ENCODE peak calls at places on chromosomes 11 and 22, in ten cellular contexts. One of them, this sample, is unnamed.

GRCh38 chr11:22898036-22898435 is 37.8 kb upstream of the CCDC179 start:
- DNase-seq in NCI-H2029: no peak
- DNase-seq in mesenteric fat pad: no peak
- DNase-seq in thoracic aorta: no peak
- DNase-seq in NCI-H446: no peak
- DNase-seq in activated T-cell treated with anti-CD3 and anti-CD28 coated beads, Interleukin-2, amount 50 U/mL, for 4 hours: no peak
- DNase-seq in activated naive CD8-positive, alpha-beta T cell treated with anti-CD3 and anti-CD28 coated beads, Interleukin-2, amount 10 ng/mL, durations not matched to agents 7 days and 5 days: no peak
- DNase-seq in renal cortical epithelial cell: no peak
- DNase-seq in activated CD8-positive, alpha-beta memory T cell treated with anti-CD3 and anti-CD28 coated beads for 4 hours: no peak
- DNase-seq in Jurkat, Clone E6-1: no peak
- DNase-seq in this sample: no peak

GRCh38 chr11:13970986-13971385 is 8.5 kb downstream of the SPON1 start:
- DNase-seq in NCI-H2029: peak; percentile 56
- DNase-seq in mesenteric fat pad: no peak
- DNase-seq in thoracic aorta: no peak
- DNase-seq in NCI-H446: no peak
- DNase-seq in activated T-cell treated with anti-CD3 and anti-CD28 coated beads, Interleukin-2, amount 50 U/mL, for 4 hours: no peak
- DNase-seq in activated naive CD8-positive, alpha-beta T cell treated with anti-CD3 and anti-CD28 coated beads, Interleukin-2, amount 10 ng/mL, durations not matched to agents 7 days and 5 days: no peak
- DNase-seq in renal cortical epithelial cell: peak; percentile 57
- DNase-seq in activated CD8-positive, alpha-beta memory T cell treated with anti-CD3 and anti-CD28 coated beads for 4 hours: no peak
- DNase-seq in Jurkat, Clone E6-1: no peak
- DNase-seq in this sample: no peak

GRCh38 chr22:40583058-40583741 is 53.3 kb downstream of the MRTFA start:
- DNase-seq in NCI-H2029: no peak
- DNase-seq in mesenteric fat pad: no peak
- DNase-seq in thoracic aorta: no peak
- DNase-seq in NCI-H446: no peak
- DNase-seq in activated T-cell treated with anti-CD3 and anti-CD28 coated beads, Interleukin-2, amount 50 U/mL, for 4 hours: no peak
- DNase-seq in activated naive CD8-positive, alpha-beta T cell treated with anti-CD3 and anti-CD28 coated beads, Interleukin-2, amount 10 ng/mL, durations not matched to agents 7 days and 5 days: no peak
- DNase-seq in renal cortical epithelial cell: no peak
- DNase-seq in activated CD8-positive, alpha-beta memory T cell treated with anti-CD3 and anti-CD28 coated beads for 4 hours: no peak
- DNase-seq in Jurkat, Clone E6-1: no peak
- DNase-seq in this sample: no peak

GRCh38 chr11:128848815-128849455 is 18.2 kb downstream of the KCNJ1 start:
- DNase-seq in NCI-H2029: no peak
- DNase-seq in mesenteric fat pad: no peak
- DNase-seq in thoracic aorta: no peak
- DNase-seq in NCI-H446: no peak
- DNase-seq in activated T-cell treated with anti-CD3 and anti-CD28 coated beads, Interleukin-2, amount 50 U/mL, for 4 hours: peak; percentile 59
- DNase-seq in activated naive CD8-positive, alpha-beta T cell treated with anti-CD3 and anti-CD28 coated beads, Interleukin-2, amount 10 ng/mL, durations not matched to agents 7 days and 5 days: peak; percentile 76
- DNase-seq in renal cortical epithelial cell: no peak
- DNase-seq in activated CD8-positive, alpha-beta memory T cell treated with anti-CD3 and anti-CD28 coated beads for 4 hours: peak; percentile 16
- DNase-seq in Jurkat, Clone E6-1: no peak
- DNase-seq in this sample: peak; percentile 26

GRCh38 chr22:25827415-25827814 is 85.4 kb downstream of the MYO18B start:
- DNase-seq in NCI-H2029: no peak
- DNase-seq in mesenteric fat pad: no peak
- DNase-seq in thoracic aorta: no peak
- DNase-seq in NCI-H446: no peak
- DNase-seq in activated T-cell treated with anti-CD3 and anti-CD28 coated beads, Interleukin-2, amount 50 U/mL, for 4 hours: no peak
- DNase-seq in activated naive CD8-positive, alpha-beta T cell treated with anti-CD3 and anti-CD28 coated beads, Interleukin-2, amount 10 ng/mL, durations not matched to agents 7 days and 5 days: no peak
- DNase-seq in renal cortical epithelial cell: no peak
- DNase-seq in activated CD8-positive, alpha-beta memory T cell treated with anti-CD3 and anti-CD28 coated beads for 4 hours: no peak
- DNase-seq in Jurkat, Clone E6-1: no peak
- DNase-seq in this sample: no peak

GRCh38 chr11:75031771-75032549 is 43.2 kb downstream of the NEU3 start:
- DNase-seq in NCI-H2029: peak; percentile 17
- DNase-seq in mesenteric fat pad: no peak
- DNase-seq in thoracic aorta: no peak
- DNase-seq in NCI-H446: no peak
- DNase-seq in activated T-cell treated with anti-CD3 and anti-CD28 coated beads, Interleukin-2, amount 50 U/mL, for 4 hours: peak; percentile 57
- DNase-seq in activated naive CD8-positive, alpha-beta T cell treated with anti-CD3 and anti-CD28 coated beads, Interleukin-2, amount 10 ng/mL, durations not matched to agents 7 days and 5 days: peak; percentile 72
- DNase-seq in renal cortical epithelial cell: peak; percentile 65
- DNase-seq in activated CD8-positive, alpha-beta memory T cell treated with anti-CD3 and anti-CD28 coated beads for 4 hours: peak; percentile 18
- DNase-seq in Jurkat, Clone E6-1: peak; percentile 42
- DNase-seq in this sample: peak; percentile 36

GRCh38 chr22:44425356-44425755 is 72.7 kb downstream of the RTL6 start:
- DNase-seq in NCI-H2029: no peak
- DNase-seq in mesenteric fat pad: peak; percentile 20
- DNase-seq in thoracic aorta: no peak
- DNase-seq in NCI-H446: no peak
- DNase-seq in activated T-cell treated with anti-CD3 and anti-CD28 coated beads, Interleukin-2, amount 50 U/mL, for 4 hours: no peak
- DNase-seq in activated naive CD8-positive, alpha-beta T cell treated with anti-CD3 and anti-CD28 coated beads, Interleukin-2, amount 10 ng/mL, durations not matched to agents 7 days and 5 days: no peak
- DNase-seq in renal cortical epithelial cell: no peak
- DNase-seq in activated CD8-positive, alpha-beta memory T cell treated with anti-CD3 and anti-CD28 coated beads for 4 hours: no peak
- DNase-seq in Jurkat, Clone E6-1: no peak
- DNase-seq in this sample: no peak

GRCh38 chr11:117898059-117898458 is 21.6 kb upstream of the FXYD6 start:
- DNase-seq in NCI-H2029: no peak
- DNase-seq in mesenteric fat pad: peak; percentile 69
- DNase-seq in thoracic aorta: no peak
- DNase-seq in NCI-H446: no peak
- DNase-seq in activated T-cell treated with anti-CD3 and anti-CD28 coated beads, Interleukin-2, amount 50 U/mL, for 4 hours: no peak
- DNase-seq in activated naive CD8-positive, alpha-beta T cell treated with anti-CD3 and anti-CD28 coated beads, Interleukin-2, amount 10 ng/mL, durations not matched to agents 7 days and 5 days: no peak
- DNase-seq in renal cortical epithelial cell: no peak
- DNase-seq in activated CD8-positive, alpha-beta memory T cell treated with anti-CD3 and anti-CD28 coated beads for 4 hours: no peak
- DNase-seq in Jurkat, Clone E6-1: no peak
- DNase-seq in this sample: no peak

GRCh38 chr11:28625532-28625931 is 517.3 kb downstream of the METTL15 start:
- DNase-seq in NCI-H2029: no peak
- DNase-seq in mesenteric fat pad: no peak
- DNase-seq in thoracic aorta: no peak
- DNase-seq in NCI-H446: no peak
- DNase-seq in activated T-cell treated with anti-CD3 and anti-CD28 coated beads, Interleukin-2, amount 50 U/mL, for 4 hours: no peak
- DNase-seq in activated naive CD8-positive, alpha-beta T cell treated with anti-CD3 and anti-CD28 coated beads, Interleukin-2, amount 10 ng/mL, durations not matched to agents 7 days and 5 days: no peak
- DNase-seq in renal cortical epithelial cell: no peak
- DNase-seq in activated CD8-positive, alpha-beta memory T cell treated with anti-CD3 and anti-CD28 coated beads for 4 hours: no peak
- DNase-seq in Jurkat, Clone E6-1: no peak
- DNase-seq in this sample: no peak

GRCh38 chr11:65278351-65278750 is 16.6 kb downstream of the POLA2 start:
- DNase-seq in NCI-H2029: no peak
- DNase-seq in mesenteric fat pad: no peak
- DNase-seq in thoracic aorta: no peak
- DNase-seq in NCI-H446: no peak
- DNase-seq in activated T-cell treated with anti-CD3 and anti-CD28 coated beads, Interleukin-2, amount 50 U/mL, for 4 hours: no peak
- DNase-seq in activated naive CD8-positive, alpha-beta T cell treated with anti-CD3 and anti-CD28 coated beads, Interleukin-2, amount 10 ng/mL, durations not matched to agents 7 days and 5 days: no peak
- DNase-seq in renal cortical epithelial cell: peak; percentile 34
- DNase-seq in activated CD8-positive, alpha-beta memory T cell treated with anti-CD3 and anti-CD28 coated beads for 4 hours: no peak
- DNase-seq in Jurkat, Clone E6-1: no peak
- DNase-seq in this sample: no peak

GRCh38 chr22:21989049-21989448 is 6.5 kb upstream of the TOP3B start:
- DNase-seq in NCI-H2029: no peak
- DNase-seq in mesenteric fat pad: no peak
- DNase-seq in thoracic aorta: no peak
- DNase-seq in NCI-H446: no peak
- DNase-seq in activated T-cell treated with anti-CD3 and anti-CD28 coated beads, Interleukin-2, amount 50 U/mL, for 4 hours: no peak
- DNase-seq in activated naive CD8-positive, alpha-beta T cell treated with anti-CD3 and anti-CD28 coated beads, Interleukin-2, amount 10 ng/mL, durations not matched to agents 7 days and 5 days: no peak
- DNase-seq in renal cortical epithelial cell: no peak
- DNase-seq in activated CD8-positive, alpha-beta memory T cell treated with anti-CD3 and anti-CD28 coated beads for 4 hours: no peak
- DNase-seq in Jurkat, Clone E6-1: no peak
- DNase-seq in this sample: no peak

GRCh38 chr22:48868554-48868953 is 959.1 kb downstream of the BRD1 start:
- DNase-seq in NCI-H2029: no peak
- DNase-seq in mesenteric fat pad: peak; percentile 69
- DNase-seq in thoracic aorta: no peak
- DNase-seq in NCI-H446: no peak
- DNase-seq in activated T-cell treated with anti-CD3 and anti-CD28 coated beads, Interleukin-2, amount 50 U/mL, for 4 hours: no peak
- DNase-seq in activated naive CD8-positive, alpha-beta T cell treated with anti-CD3 and anti-CD28 coated beads, Interleukin-2, amount 10 ng/mL, durations not matched to agents 7 days and 5 days: no peak
- DNase-seq in renal cortical epithelial cell: no peak
- DNase-seq in activated CD8-positive, alpha-beta memory T cell treated with anti-CD3 and anti-CD28 coated beads for 4 hours: no peak
- DNase-seq in Jurkat, Clone E6-1: no peak
- DNase-seq in this sample: no peak

GRCh38 chr11:28606930-28607329 is 498.7 kb downstream of the METTL15 start:
- DNase-seq in NCI-H2029: no peak
- DNase-seq in mesenteric fat pad: no peak
- DNase-seq in thoracic aorta: no peak
- DNase-seq in NCI-H446: no peak
- DNase-seq in activated T-cell treated with anti-CD3 and anti-CD28 coated beads, Interleukin-2, amount 50 U/mL, for 4 hours: no peak
- DNase-seq in activated naive CD8-positive, alpha-beta T cell treated with anti-CD3 and anti-CD28 coated beads, Interleukin-2, amount 10 ng/mL, durations not matched to agents 7 days and 5 days: no peak
- DNase-seq in renal cortical epithelial cell: peak; percentile 69
- DNase-seq in activated CD8-positive, alpha-beta memory T cell treated with anti-CD3 and anti-CD28 coated beads for 4 hours: no peak
- DNase-seq in Jurkat, Clone E6-1: no peak
- DNase-seq in this sample: no peak

GRCh38 chr11:1779806-1780699 is 16.3 kb upstream of the CTSD start:
- DNase-seq in NCI-H2029: no peak
- DNase-seq in mesenteric fat pad: peak; percentile 59
- DNase-seq in thoracic aorta: no peak
- DNase-seq in NCI-H446: no peak
- DNase-seq in activated T-cell treated with anti-CD3 and anti-CD28 coated beads, Interleukin-2, amount 50 U/mL, for 4 hours: no peak
- DNase-seq in activated naive CD8-positive, alpha-beta T cell treated with anti-CD3 and anti-CD28 coated beads, Interleukin-2, amount 10 ng/mL, durations not matched to agents 7 days and 5 days: no peak
- DNase-seq in renal cortical epithelial cell: no peak
- DNase-seq in activated CD8-positive, alpha-beta memory T cell treated with anti-CD3 and anti-CD28 coated beads for 4 hours: no peak
- DNase-seq in Jurkat, Clone E6-1: no peak
- DNase-seq in this sample: no peak

GRCh38 chr11:59754494-59754858 is 700 bp upstream of the STX3 start:
- DNase-seq in NCI-H2029: peak; percentile 32
- DNase-seq in mesenteric fat pad: no peak
- DNase-seq in thoracic aorta: no peak
- DNase-seq in NCI-H446: no peak
- DNase-seq in activated T-cell treated with anti-CD3 and anti-CD28 coated beads, Interleukin-2, amount 50 U/mL, for 4 hours: no peak
- DNase-seq in activated naive CD8-positive, alpha-beta T cell treated with anti-CD3 and anti-CD28 coated beads, Interleukin-2, amount 10 ng/mL, durations not matched to agents 7 days and 5 days: peak; percentile 49
- DNase-seq in renal cortical epithelial cell: no peak
- DNase-seq in activated CD8-positive, alpha-beta memory T cell treated with anti-CD3 and anti-CD28 coated beads for 4 hours: no peak
- DNase-seq in Jurkat, Clone E6-1: no peak
- DNase-seq in this sample: no peak

GRCh38 chr11:65468874-65469333 is 29.9 kb upstream of the MALAT1 start:
- DNase-seq in NCI-H2029: peak; percentile 90
- DNase-seq in mesenteric fat pad: no peak
- DNase-seq in thoracic aorta: no peak
- DNase-seq in NCI-H446: no peak
- DNase-seq in activated T-cell treated with anti-CD3 and anti-CD28 coated beads, Interleukin-2, amount 50 U/mL, for 4 hours: peak; percentile 50
- DNase-seq in activated naive CD8-positive, alpha-beta T cell treated with anti-CD3 and anti-CD28 coated beads, Interleukin-2, amount 10 ng/mL, durations not matched to agents 7 days and 5 days: peak; percentile 74
- DNase-seq in renal cortical epithelial cell: no peak
- DNase-seq in activated CD8-positive, alpha-beta memory T cell treated with anti-CD3 and anti-CD28 coated beads for 4 hours: no peak
- DNase-seq in Jurkat, Clone E6-1: no peak
- DNase-seq in this sample: peak; percentile 47

GRCh38 chr22:35601743-35602633 is 15.1 kb downstream of the MB start:
- DNase-seq in NCI-H2029: no peak
- DNase-seq in mesenteric fat pad: no peak
- DNase-seq in thoracic aorta: no peak
- DNase-seq in NCI-H446: no peak
- DNase-seq in activated T-cell treated with anti-CD3 and anti-CD28 coated beads, Interleukin-2, amount 50 U/mL, for 4 hours: no peak
- DNase-seq in activated naive CD8-positive, alpha-beta T cell treated with anti-CD3 and anti-CD28 coated beads, Interleukin-2, amount 10 ng/mL, durations not matched to agents 7 days and 5 days: no peak
- DNase-seq in renal cortical epithelial cell: peak; percentile 83
- DNase-seq in activated CD8-positive, alpha-beta memory T cell treated with anti-CD3 and anti-CD28 coated beads for 4 hours: no peak
- DNase-seq in Jurkat, Clone E6-1: no peak
- DNase-seq in this sample: no peak

GRCh38 chr22:24291538-24292201 is 21.0 kb downstream of the SPECC1L start:
- DNase-seq in NCI-H2029: no peak
- DNase-seq in mesenteric fat pad: no peak
- DNase-seq in thoracic aorta: no peak
- DNase-seq in NCI-H446: no peak
- DNase-seq in activated T-cell treated with anti-CD3 and anti-CD28 coated beads, Interleukin-2, amount 50 U/mL, for 4 hours: no peak
- DNase-seq in activated naive CD8-positive, alpha-beta T cell treated with anti-CD3 and anti-CD28 coated beads, Interleukin-2, amount 10 ng/mL, durations not matched to agents 7 days and 5 days: no peak
- DNase-seq in renal cortical epithelial cell: no peak
- DNase-seq in activated CD8-positive, alpha-beta memory T cell treated with anti-CD3 and anti-CD28 coated beads for 4 hours: no peak
- DNase-seq in Jurkat, Clone E6-1: no peak
- DNase-seq in this sample: no peak

GRCh38 chr11:70559516-70559915 is 161.2 kb downstream of the CTTN start:
- DNase-seq in NCI-H2029: no peak
- DNase-seq in mesenteric fat pad: no peak
- DNase-seq in thoracic aorta: no peak
- DNase-seq in NCI-H446: no peak
- DNase-seq in activated T-cell treated with anti-CD3 and anti-CD28 coated beads, Interleukin-2, amount 50 U/mL, for 4 hours: no peak
- DNase-seq in activated naive CD8-positive, alpha-beta T cell treated with anti-CD3 and anti-CD28 coated beads, Interleukin-2, amount 10 ng/mL, durations not matched to agents 7 days and 5 days: no peak
- DNase-seq in renal cortical epithelial cell: no peak
- DNase-seq in activated CD8-positive, alpha-beta memory T cell treated with anti-CD3 and anti-CD28 coated beads for 4 hours: no peak
- DNase-seq in Jurkat, Clone E6-1: no peak
- DNase-seq in this sample: no peak

GRCh38 chr11:46210133-46210636 is 67.3 kb upstream of the CREB3L1 start:
- DNase-seq in NCI-H2029: no peak
- DNase-seq in mesenteric fat pad: no peak
- DNase-seq in thoracic aorta: no peak
- DNase-seq in NCI-H446: no peak
- DNase-seq in activated T-cell treated with anti-CD3 and anti-CD28 coated beads, Interleukin-2, amount 50 U/mL, for 4 hours: no peak
- DNase-seq in activated naive CD8-positive, alpha-beta T cell treated with anti-CD3 and anti-CD28 coated beads, Interleukin-2, amount 10 ng/mL, durations not matched to agents 7 days and 5 days: no peak
- DNase-seq in renal cortical epithelial cell: peak; percentile 73
- DNase-seq in activated CD8-positive, alpha-beta memory T cell treated with anti-CD3 and anti-CD28 coated beads for 4 hours: no peak
- DNase-seq in Jurkat, Clone E6-1: no peak
- DNase-seq in this sample: no peak

GRCh38 chr11:48081151-48082010 is 101.0 kb downstream of the PTPRJ start:
- DNase-seq in NCI-H2029: no peak
- DNase-seq in mesenteric fat pad: peak; percentile 91
- DNase-seq in thoracic aorta: peak; percentile 45
- DNase-seq in NCI-H446: peak; percentile 11
- DNase-seq in activated T-cell treated with anti-CD3 and anti-CD28 coated beads, Interleukin-2, amount 50 U/mL, for 4 hours: no peak
- DNase-seq in activated naive CD8-positive, alpha-beta T cell treated with anti-CD3 and anti-CD28 coated beads, Interleukin-2, amount 10 ng/mL, durations not matched to agents 7 days and 5 days: no peak
- DNase-seq in renal cortical epithelial cell: peak; percentile 91
- DNase-seq in activated CD8-positive, alpha-beta memory T cell treated with anti-CD3 and anti-CD28 coated beads for 4 hours: no peak
- DNase-seq in Jurkat, Clone E6-1: no peak
- DNase-seq in this sample: no peak

GRCh38 chr11:73983764-73984543 is 1.3 kb upstream of the UCP2 start:
- DNase-seq in NCI-H2029: no peak
- DNase-seq in mesenteric fat pad: no peak
- DNase-seq in thoracic aorta: no peak
- DNase-seq in NCI-H446: peak; percentile 78
- DNase-seq in activated T-cell treated with anti-CD3 and anti-CD28 coated beads, Interleukin-2, amount 50 U/mL, for 4 hours: no peak
- DNase-seq in activated naive CD8-positive, alpha-beta T cell treated with anti-CD3 and anti-CD28 coated beads, Interleukin-2, amount 10 ng/mL, durations not matched to agents 7 days and 5 days: no peak
- DNase-seq in renal cortical epithelial cell: no peak
- DNase-seq in activated CD8-positive, alpha-beta memory T cell treated with anti-CD3 and anti-CD28 coated beads for 4 hours: no peak
- DNase-seq in Jurkat, Clone E6-1: no peak
- DNase-seq in this sample: no peak

GRCh38 chr22:50141891-50142363 is 28.6 kb upstream of the PANX2 start:
- DNase-seq in NCI-H2029: peak; percentile 63
- DNase-seq in mesenteric fat pad: peak; percentile 11
- DNase-seq in thoracic aorta: no peak
- DNase-seq in NCI-H446: no peak
- DNase-seq in activated T-cell treated with anti-CD3 and anti-CD28 coated beads, Interleukin-2, amount 50 U/mL, for 4 hours: no peak
- DNase-seq in activated naive CD8-positive, alpha-beta T cell treated with anti-CD3 and anti-CD28 coated beads, Interleukin-2, amount 10 ng/mL, durations not matched to agents 7 days and 5 days: no peak
- DNase-seq in renal cortical epithelial cell: no peak
- DNase-seq in activated CD8-positive, alpha-beta memory T cell treated with anti-CD3 and anti-CD28 coated beads for 4 hours: no peak
- DNase-seq in Jurkat, Clone E6-1: peak; percentile 17
- DNase-seq in this sample: no peak

GRCh38 chr11:67006029-67006884 is 16.7 kb upstream of the SYT12 start:
- DNase-seq in NCI-H2029: peak; percentile 42
- DNase-seq in mesenteric fat pad: no peak
- DNase-seq in thoracic aorta: no peak
- DNase-seq in NCI-H446: no peak
- DNase-seq in activated T-cell treated with anti-CD3 and anti-CD28 coated beads, Interleukin-2, amount 50 U/mL, for 4 hours: no peak
- DNase-seq in activated naive CD8-positive, alpha-beta T cell treated with anti-CD3 and anti-CD28 coated beads, Interleukin-2, amount 10 ng/mL, durations not matched to agents 7 days and 5 days: no peak
- DNase-seq in renal cortical epithelial cell: no peak
- DNase-seq in activated CD8-positive, alpha-beta memory T cell treated with anti-CD3 and anti-CD28 coated beads for 4 hours: no peak
- DNase-seq in Jurkat, Clone E6-1: peak; percentile 74
- DNase-seq in this sample: no peak

GRCh38 chr11:25961539-25961938 is 370.4 kb upstream of the ANO3 start:
- DNase-seq in NCI-H2029: no peak
- DNase-seq in mesenteric fat pad: no peak
- DNase-seq in thoracic aorta: no peak
- DNase-seq in NCI-H446: no peak
- DNase-seq in activated T-cell treated with anti-CD3 and anti-CD28 coated beads, Interleukin-2, amount 50 U/mL, for 4 hours: no peak
- DNase-seq in activated naive CD8-positive, alpha-beta T cell treated with anti-CD3 and anti-CD28 coated beads, Interleukin-2, amount 10 ng/mL, durations not matched to agents 7 days and 5 days: no peak
- DNase-seq in renal cortical epithelial cell: peak; percentile 5
- DNase-seq in activated CD8-positive, alpha-beta memory T cell treated with anti-CD3 and anti-CD28 coated beads for 4 hours: no peak
- DNase-seq in Jurkat, Clone E6-1: no peak
- DNase-seq in this sample: no peak

GRCh38 chr22:35838849-35839646 is 121.4 kb downstream of the APOL5 start:
- DNase-seq in NCI-H2029: no peak
- DNase-seq in mesenteric fat pad: no peak
- DNase-seq in thoracic aorta: no peak
- DNase-seq in NCI-H446: peak; percentile 40
- DNase-seq in activated T-cell treated with anti-CD3 and anti-CD28 coated beads, Interleukin-2, amount 50 U/mL, for 4 hours: no peak
- DNase-seq in activated naive CD8-positive, alpha-beta T cell treated with anti-CD3 and anti-CD28 coated beads, Interleukin-2, amount 10 ng/mL, durations not matched to agents 7 days and 5 days: no peak
- DNase-seq in renal cortical epithelial cell: peak; percentile 66
- DNase-seq in activated CD8-positive, alpha-beta memory T cell treated with anti-CD3 and anti-CD28 coated beads for 4 hours: no peak
- DNase-seq in Jurkat, Clone E6-1: peak; percentile 7
- DNase-seq in this sample: no peak

GRCh38 chr11:112439614-112440013 is 179.0 kb upstream of the PLET1 start:
- DNase-seq in NCI-H2029: no peak
- DNase-seq in mesenteric fat pad: no peak
- DNase-seq in thoracic aorta: no peak
- DNase-seq in NCI-H446: no peak
- DNase-seq in activated T-cell treated with anti-CD3 and anti-CD28 coated beads, Interleukin-2, amount 50 U/mL, for 4 hours: no peak
- DNase-seq in activated naive CD8-positive, alpha-beta T cell treated with anti-CD3 and anti-CD28 coated beads, Interleukin-2, amount 10 ng/mL, durations not matched to agents 7 days and 5 days: no peak
- DNase-seq in renal cortical epithelial cell: no peak
- DNase-seq in activated CD8-positive, alpha-beta memory T cell treated with anti-CD3 and anti-CD28 coated beads for 4 hours: no peak
- DNase-seq in Jurkat, Clone E6-1: no peak
- DNase-seq in this sample: no peak

GRCh38 chr11:118488480-118489109 is 38.7 kb upstream of the TTC36 start:
- DNase-seq in NCI-H2029: peak; percentile 7
- DNase-seq in mesenteric fat pad: no peak
- DNase-seq in thoracic aorta: peak; percentile 7
- DNase-seq in NCI-H446: peak; percentile 68
- DNase-seq in activated T-cell treated with anti-CD3 and anti-CD28 coated beads, Interleukin-2, amount 50 U/mL, for 4 hours: peak; percentile 75
- DNase-seq in activated naive CD8-positive, alpha-beta T cell treated with anti-CD3 and anti-CD28 coated beads, Interleukin-2, amount 10 ng/mL, durations not matched to agents 7 days and 5 days: peak; percentile 74
- DNase-seq in renal cortical epithelial cell: peak; percentile 77
- DNase-seq in activated CD8-positive, alpha-beta memory T cell treated with anti-CD3 and anti-CD28 coated beads for 4 hours: peak; percentile 64
- DNase-seq in Jurkat, Clone E6-1: peak; percentile 78
- DNase-seq in this sample: peak; percentile 67